ENCODE peak calls at places on chromosomes 16 and 17, in five cellular contexts. One of them, this sample, is unnamed.

GRCh38 chr17:81566461-81567126 is 14.4 kb upstream of the FAAP100 start:
- DNase-seq in psoas muscle: peak
- DNase-seq in heart left ventricle: peak
- DNase-seq in neuronal stem cell: no peak
- DNase-seq in left ventricle myocardium inferior: peak
- DNase-seq in this sample: peak

GRCh38 chr16:86925067-86925791 is 346.9 kb downstream of the FOXL1 start:
- DNase-seq in neuronal stem cell: no peak
- DNase-seq in heart left ventricle: no peak
- DNase-seq in left ventricle myocardium inferior: no peak
- DNase-seq in psoas muscle: no peak
- DNase-seq in this sample: no peak

GRCh38 chr17:2688351-2689342 is 22.9 kb downstream of the CLUH start:
- DNase-seq in heart left ventricle: peak
- DNase-seq in left ventricle myocardium inferior: peak
- DNase-seq in neuronal stem cell: no peak
- DNase-seq in psoas muscle: no peak
- DNase-seq in this sample: no peak

GRCh38 chr17:21061971-21062526 is 19.2 kb upstream of the USP22 start:
- DNase-seq in left ventricle myocardium inferior: no peak
- DNase-seq in heart left ventricle: no peak
- DNase-seq in neuronal stem cell: no peak
- DNase-seq in psoas muscle: no peak
- DNase-seq in this sample: no peak

GRCh38 chr16:24838554-24839266 is 7.1 kb upstream of the SLC5A11 start:
- DNase-seq in heart left ventricle: no peak
- DNase-seq in psoas muscle: no peak
- DNase-seq in neuronal stem cell: no peak
- DNase-seq in left ventricle myocardium inferior: no peak
- DNase-seq in this sample: no peak

GRCh38 chr17:29143894-29144293 is 36.3 kb downstream of the MYO18A start:
- DNase-seq in psoas muscle: peak
- DNase-seq in heart left ventricle: no peak
- DNase-seq in neuronal stem cell: no peak
- DNase-seq in left ventricle myocardium inferior: no peak
- DNase-seq in this sample: no peak

GRCh38 chr17:50331085-50331791 is 14.7 kb upstream of the XYLT2 start:
- DNase-seq in left ventricle myocardium inferior: no peak
- DNase-seq in psoas muscle: no peak
- DNase-seq in neuronal stem cell: no peak
- DNase-seq in heart left ventricle: no peak
- DNase-seq in this sample: no peak

GRCh38 chr16:55559233-55559632 is 7.3 kb upstream of the CAPNS2 start:
- DNase-seq in psoas muscle: no peak
- DNase-seq in neuronal stem cell: no peak
- DNase-seq in heart left ventricle: no peak
- DNase-seq in left ventricle myocardium inferior: no peak
- DNase-seq in this sample: no peak

GRCh38 chr16:64122177-64122576 is 999.7 kb downstream of the CDH11 start:
- DNase-seq in heart left ventricle: no peak
- DNase-seq in left ventricle myocardium inferior: no peak
- DNase-seq in neuronal stem cell: no peak
- DNase-seq in psoas muscle: no peak
- DNase-seq in this sample: no peak

GRCh38 chr17:1399366-1399678 is 700 bp downstream of the YWHAE start:
- DNase-seq in heart left ventricle: no peak
- DNase-seq in psoas muscle: no peak
- DNase-seq in neuronal stem cell: no peak
- DNase-seq in left ventricle myocardium inferior: peak
- DNase-seq in this sample: no peak

GRCh38 chr17:36885761-36886365 is 51.4 kb upstream of the LHX1 start:
- DNase-seq in heart left ventricle: no peak
- DNase-seq in psoas muscle: no peak
- DNase-seq in neuronal stem cell: no peak
- DNase-seq in left ventricle myocardium inferior: no peak
- DNase-seq in this sample: no peak

GRCh38 chr16:28494141-28494851 is at the start of gene APOBR:
- DNase-seq in psoas muscle: peak
- DNase-seq in neuronal stem cell: no peak
- DNase-seq in left ventricle myocardium inferior: peak
- DNase-seq in heart left ventricle: peak
- DNase-seq in this sample: peak

GRCh38 chr17:55735784-55736405 is 13.2 kb upstream of the TMEM100 start:
- DNase-seq in psoas muscle: no peak
- DNase-seq in neuronal stem cell: no peak
- DNase-seq in heart left ventricle: peak
- DNase-seq in left ventricle myocardium inferior: no peak
- DNase-seq in this sample: peak

GRCh38 chr16:53052519-53053501 is at the start of gene CHD9NB:
- DNase-seq in neuronal stem cell: no peak
- DNase-seq in left ventricle myocardium inferior: no peak
- DNase-seq in heart left ventricle: no peak
- DNase-seq in psoas muscle: no peak
- DNase-seq in this sample: no peak

GRCh38 chr17:19386276-19386863 is 620 bp downstream of the MFAP4 start:
- DNase-seq in heart left ventricle: no peak
- DNase-seq in left ventricle myocardium inferior: peak
- DNase-seq in neuronal stem cell: no peak
- DNase-seq in psoas muscle: peak
- DNase-seq in this sample: peak

GRCh38 chr17:73371285-73371684 is 59.5 kb upstream of the CDC42EP4 start:
- DNase-seq in heart left ventricle: no peak
- DNase-seq in left ventricle myocardium inferior: no peak
- DNase-seq in psoas muscle: no peak
- DNase-seq in neuronal stem cell: no peak
- DNase-seq in this sample: no peak
- H3K4me3 ChIP-seq in heart left ventricle: no peak
- H3K4me3 ChIP-seq in left ventricle myocardium inferior: no peak
- H3K4me3 ChIP-seq in psoas muscle: no peak
- H3K4me3 ChIP-seq in neuronal stem cell: no peak
- H3K4me3 ChIP-seq in this sample: no peak

GRCh38 chr17:42365136-42365535 is 23.1 kb downstream of the STAT3 start:
- DNase-seq in neuronal stem cell: no peak
- DNase-seq in psoas muscle: no peak
- DNase-seq in heart left ventricle: no peak
- DNase-seq in left ventricle myocardium inferior: no peak
- DNase-seq in this sample: no peak
- H3K27ac ChIP-seq in neuronal stem cell: no peak
- H3K27ac ChIP-seq in psoas muscle: no peak
- H3K27ac ChIP-seq in heart left ventricle: no peak
- H3K27ac ChIP-seq in left ventricle myocardium inferior: no peak
- H3K27ac ChIP-seq in this sample: no peak

DNA sequence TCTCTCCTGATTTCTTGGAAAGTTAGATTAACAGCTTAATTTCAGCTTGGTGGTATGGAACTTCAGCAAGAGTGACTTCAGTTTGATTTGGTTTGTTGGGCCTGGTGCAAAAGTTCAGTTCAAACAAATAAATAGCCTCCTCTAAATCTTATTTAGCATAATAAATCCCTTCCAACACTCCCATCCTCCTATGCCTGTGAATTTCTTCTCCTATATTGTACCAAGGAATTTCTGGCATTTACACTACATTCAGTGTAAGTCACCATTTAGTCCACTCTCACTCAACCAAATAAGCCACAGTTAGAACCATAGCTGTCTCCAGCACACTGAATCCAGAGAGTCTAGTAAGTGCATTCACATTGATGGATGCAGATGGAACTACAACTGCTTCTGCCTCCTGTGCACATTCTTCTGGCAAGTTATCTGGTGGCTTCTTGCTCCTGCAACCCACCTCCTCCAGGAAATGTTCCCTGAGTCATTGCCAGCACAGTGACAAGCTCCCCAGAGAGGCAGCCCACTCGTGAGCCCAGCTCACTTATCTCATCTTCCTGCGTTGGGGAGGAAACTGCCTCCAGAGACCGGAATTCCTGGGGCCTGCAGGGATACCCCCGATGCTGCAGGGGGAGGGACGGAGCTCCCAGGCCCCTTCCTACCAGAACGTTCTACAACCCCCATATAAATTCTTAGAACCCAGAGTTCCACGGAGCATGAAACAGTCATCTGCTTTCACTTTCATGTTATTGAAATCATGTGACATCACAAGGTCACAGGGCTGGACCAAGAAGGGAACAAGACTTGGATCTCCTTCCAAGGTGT is 318.3 kb downstream of the PHKB start:
- DNase-seq in left ventricle myocardium inferior: no peak
- DNase-seq in heart left ventricle: no peak
- DNase-seq in neuronal stem cell: no peak
- DNase-seq in psoas muscle: no peak
- DNase-seq in this sample: no peak
- H3K4me3 ChIP-seq in left ventricle myocardium inferior: peak
- H3K4me3 ChIP-seq in heart left ventricle: peak
- H3K4me3 ChIP-seq in neuronal stem cell: no peak
- H3K4me3 ChIP-seq in psoas muscle: peak
- H3K4me3 ChIP-seq in this sample: no peak

GRCh38 chr16:6124136-6124535 is 1026.5 kb upstream of the EEF2KMT start:
- DNase-seq in psoas muscle: no peak
- DNase-seq in left ventricle myocardium inferior: no peak
- DNase-seq in neuronal stem cell: peak
- DNase-seq in heart left ventricle: no peak
- DNase-seq in this sample: no peak
- H3K27ac ChIP-seq in psoas muscle: no peak
- H3K27ac ChIP-seq in left ventricle myocardium inferior: no peak
- H3K27ac ChIP-seq in neuronal stem cell: peak
- H3K27ac ChIP-seq in heart left ventricle: no peak
- H3K27ac ChIP-seq in this sample: no peak

DNA sequence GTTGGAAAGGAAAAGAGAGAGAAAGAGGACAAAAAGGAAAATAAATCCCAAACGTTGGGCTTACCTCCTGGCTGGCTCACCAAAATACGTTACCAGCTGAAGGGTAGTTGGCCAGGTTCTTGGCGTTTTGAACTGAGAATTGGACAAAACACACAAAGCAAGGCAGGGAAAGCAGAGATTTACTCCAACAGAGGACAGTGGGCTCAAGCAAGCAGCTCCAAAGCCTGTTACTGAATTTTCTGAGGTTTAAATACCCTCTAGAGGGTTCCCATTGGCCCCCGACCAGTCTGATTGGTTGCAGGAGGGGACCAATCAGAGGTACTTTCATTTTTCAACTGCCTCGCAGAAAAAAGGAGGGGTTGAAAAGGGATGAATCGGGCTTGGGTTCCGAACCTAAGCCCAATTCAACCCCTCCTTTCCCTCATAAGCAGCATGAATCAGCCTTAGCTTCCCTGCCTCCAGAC is 55.6 kb upstream of the ALOX12 start:
- DNase-seq in left ventricle myocardium inferior: no peak
- DNase-seq in heart left ventricle: peak
- DNase-seq in psoas muscle: no peak
- DNase-seq in neuronal stem cell: no peak
- DNase-seq in this sample: no peak
- H3K4me3 ChIP-seq in left ventricle myocardium inferior: peak
- H3K4me3 ChIP-seq in heart left ventricle: no peak
- H3K4me3 ChIP-seq in psoas muscle: peak
- H3K4me3 ChIP-seq in neuronal stem cell: no peak
- H3K4me3 ChIP-seq in this sample: peak

GRCh38 chr16:11631214-11631613 is 37.0 kb upstream of the SNN start:
- DNase-seq in psoas muscle: no peak
- DNase-seq in left ventricle myocardium inferior: no peak
- DNase-seq in heart left ventricle: no peak
- DNase-seq in neuronal stem cell: no peak
- DNase-seq in this sample: no peak
- H3K27ac ChIP-seq in psoas muscle: no peak
- H3K27ac ChIP-seq in left ventricle myocardium inferior: no peak
- H3K27ac ChIP-seq in heart left ventricle: no peak
- H3K27ac ChIP-seq in neuronal stem cell: no peak
- H3K27ac ChIP-seq in this sample: no peak

This sample was measured in ovary.